ENCODE peak calls at places on chromosomes 4 and X, in five cellular contexts. U is CD4-positive, alpha-beta T cell; K is tibial nerve; Z is HFFc6; T is mesothelial cell of epicardium. J is an unnamed sample.

GRCh38 chrX:66601522-66601921 is 37.4 kb downstream of the EDA2R start:
- DNase-seq in K (no peak), Z (no peak), U (no peak), T (no peak), J (no peak)

GRCh38 chrX:134676440-134676839 is 18.2 kb upstream of the PLAC1 start:
- DNase-seq in Z (peak; percentile 64), T (no peak), K (no peak), U (no peak), J (no peak)

GRCh38 chrX:19904778-19905367 is 17.5 kb upstream of the SH3KBP1 start:
- DNase-seq in K (no peak), T (no peak), U (no peak), Z (peak; percentile 17), J (peak; percentile 71)

GRCh38 chr4:121484633-121485032 is 103.8 kb upstream of the QRFPR start:
- DNase-seq in U (no peak), T (no peak), K (peak; percentile 7), Z (peak; percentile 74), J (peak; percentile 37)

GRCh38 chr4:36189511-36190226 is 54.6 kb downstream of the ARAP2 start:
- DNase-seq in U (no peak), T (no peak), Z (no peak), K (no peak), J (no peak)

GRCh38 chrX:153771261-153771681 is 7.2 kb downstream of the PLXNB3 start:
- DNase-seq in Z (no peak), K (no peak), U (no peak), T (peak; percentile 12), J (no peak)

GRCh38 chr4:71941001-71941400 is 90.8 kb upstream of the NPFFR2 start:
- DNase-seq in Z (no peak), U (no peak), T (no peak), K (no peak), J (peak; percentile 67)

GRCh38 chrX:134313418-134313817 is 76.4 kb downstream of the CCDC160 start:
- DNase-seq in T (no peak), Z (no peak), U (no peak), K (no peak), J (no peak)

GRCh38 chr4:14110407-14110806 is 482.9 kb upstream of the BOD1L1 start:
- DNase-seq in Z (peak; percentile 85), T (no peak), K (no peak), U (no peak), J (no peak)

GRCh38 chr4:150389896-150390530 is 191.9 kb upstream of the MAB21L2 start:
- DNase-seq in U (no peak), Z (no peak), T (no peak), K (no peak), J (no peak)

GRCh38 chrX:51743179-51743957 is at the start of gene GSPT2:
- DNase-seq in Z (peak; percentile 46), K (peak; percentile 43), U (peak; percentile 28), T (peak; percentile 23), J (peak; percentile 89)

GRCh38 chr4:27666943-27667342 is 806.3 kb downstream of the STIM2 start:
- DNase-seq in U (no peak), T (no peak), K (no peak), Z (no peak), J (peak; percentile 4)

GRCh38 chr4:167715176-167715575 is 377.2 kb upstream of the ANXA10 start:
- DNase-seq in Z (no peak), K (no peak), T (no peak), U (no peak), J (no peak)

GRCh38 chrX:37060999-37061398 is 52.8 kb downstream of the FAM47C start:
- DNase-seq in K (no peak), U (no peak), Z (peak; percentile 2), T (no peak), J (peak; percentile 67)

GRCh38 chr4:37995981-37996770 is 36.0 kb downstream of the PTTG2 start:
- DNase-seq in T (no peak), Z (no peak), U (no peak), K (no peak), J (no peak)

GRCh38 chr4:60450054-60450453 is 750.1 kb upstream of the ADGRL3 start:
- DNase-seq in K (no peak), Z (no peak), U (no peak), T (no peak), J (no peak)

GRCh38 chr4:122481766-122482405 is 25.4 kb upstream of the IL2 start:
- DNase-seq in K (no peak), Z (peak; percentile 15), U (no peak), T (no peak), J (no peak)

GRCh38 chr4:83125738-83126141 is 11.2 kb upstream of the PLAC8 start:
- DNase-seq in T (no peak), U (no peak), Z (no peak), K (no peak), J (no peak)

GRCh38 chrX:48540015-48540350 is 469 bp downstream of the TBC1D25 start:
- DNase-seq in T (no peak), Z (peak; percentile 1), U (peak; percentile 33), K (peak; percentile 52), J (no peak)

GRCh38 chr4:5399790-5400421 is 308.5 kb downstream of the EVC2 start:
- DNase-seq in K (no peak), Z (no peak), U (no peak), T (no peak), J (peak; percentile 61)

GRCh38 chr4:77881460-77882295 is 19.0 kb downstream of the MRPL1 start:
- DNase-seq in K (no peak), T (no peak), Z (no peak), U (no peak), J (no peak)

GRCh38 chr4:140222175-140222574 is 68.2 kb upstream of the MAML3 start:
- DNase-seq in U (no peak), K (no peak), T (no peak), Z (peak; percentile 12), J (no peak)

GRCh38 chrX:112642349-112642748 is 37.4 kb downstream of the LHFPL1 start:
- DNase-seq in Z (peak; percentile 30), K (peak; percentile 25), T (no peak), U (peak; percentile 0), J (peak; percentile 74)

GRCh38 chrX:13383907-13384306 is 64.1 kb upstream of the ATXN3L start:
- DNase-seq in T (no peak), K (no peak), U (no peak), Z (no peak), J (no peak)

GRCh38 chr4:180615746-180616145 is 1627.5 kb upstream of the TENM3 start:
- DNase-seq in K (no peak), U (no peak), Z (no peak), T (no peak), J (no peak)

GRCh38 chr4:139675156-139675555 is 9.5 kb downstream of the MGST2 start:
- DNase-seq in K (no peak), Z (no peak), U (no peak), T (no peak), J (no peak)

GRCh38 chrX:106932492-106932923 is 12.3 kb downstream of the CLDN2 start:
- DNase-seq in U (no peak), Z (peak; percentile 50), K (no peak), T (no peak), J (no peak)

GRCh38 chrX:3576886-3577516 is 136.4 kb downstream of the PRKX start:
- DNase-seq in T (no peak), Z (peak; percentile 3), U (no peak), K (no peak), J (no peak)

GRCh38 chr4:19486400-19486799 is 765.3 kb upstream of the SLIT2 start:
- DNase-seq in U (no peak), T (no peak), K (no peak), Z (no peak), J (peak; percentile 47)

GRCh38 chr4:15003441-15003890 is 1.2 kb downstream of the CPEB2 start:
- DNase-seq in T (peak; percentile 34), K (no peak), U (peak; percentile 26), Z (peak; percentile 21), J (peak; percentile 71)

GRCh38 chrX:103656623-103657022 is 27.8 kb downstream of the TCEAL1 start:
- DNase-seq in Z (peak; percentile 92), K (no peak), U (no peak), T (no peak), J (no peak)

GRCh38 chr4:170008376-170008775 is 17.8 kb downstream of the MFAP3L start:
- DNase-seq in K (no peak), Z (peak; percentile 11), U (no peak), T (no peak), J (no peak)

J was measured in left kidney.